ENCODE peak calls at places on chromosomes 11 and 22, in eight cellular contexts. P is fibroblast of pulmonary artery, L is lower leg skin, K is cardiac muscle cell, A is H9, N is AG04449, Q is fibroblast of mammary gland, F is heart left ventricle. C is an unnamed sample.

GRCh38 chr11:112958670-112959069 is 2.5 kb upstream of the NCAM1 start:
- DNase-seq in P (peak; percentile 52), L (no peak), K (peak; percentile 66), A (no peak), N (no peak), Q (no peak), F (no peak), C (no peak)

GRCh38 chr11:33266418-33267215 is 9.4 kb downstream of the HIPK3 start:
- DNase-seq in P (peak; percentile 93), L (no peak), K (peak; percentile 95), A (no peak), N (no peak), Q (peak; percentile 77), F (no peak), C (no peak)

GRCh38 chr22:38953577-38954413 is 3.6 kb upstream of the APOBEC3A start:
- DNase-seq in P (no peak), L (no peak), K (no peak), A (no peak), N (no peak), Q (no peak), F (no peak), C (peak; percentile 94)

GRCh38 chr22:32707971-32708370 is 93.5 kb upstream of the TIMP3 start:
- DNase-seq in P (no peak), L (no peak), K (no peak), A (no peak), N (no peak), Q (peak; percentile 34), F (no peak), C (no peak)

GRCh38 chr11:44320289-44320973 is 10.5 kb upstream of the ALX4 start:
- DNase-seq in P (no peak), L (no peak), K (no peak), A (no peak), N (no peak), Q (no peak), F (no peak), C (no peak)

GRCh38 chr22:45207981-45208664 is 32.6 kb downstream of the KIAA0930 start:
- DNase-seq in P (no peak), L (no peak), K (no peak), A (peak; percentile 25), N (peak; percentile 78), Q (peak; percentile 86), F (no peak), C (no peak)

GRCh38 chr11:30586251-30587144 is at the start of gene MPPED2:
- DNase-seq in P (no peak), L (peak; percentile 90), K (no peak), A (peak; percentile 79), N (no peak), Q (no peak), F (peak; percentile 59), C (no peak)

GRCh38 chr11:124085583-124085982 is 29.7 kb upstream of the VWA5A start:
- DNase-seq in P (no peak), L (no peak), K (no peak), A (no peak), N (no peak), Q (no peak), F (no peak), C (no peak)

GRCh38 chr11:111334495-111335123 is 36.3 kb downstream of the POU2AF3 start:
- DNase-seq in P (no peak), L (no peak), K (no peak), A (no peak), N (no peak), Q (no peak), F (no peak), C (no peak)

GRCh38 chr22:46854125-46854870 is 91.8 kb downstream of the TBC1D22A start:
- DNase-seq in P (peak; percentile 40), L (peak; percentile 87), K (peak; percentile 45), A (no peak), N (no peak), Q (no peak), F (peak; percentile 52), C (peak; percentile 91)

GRCh38 chr11:74570266-74571061 is 21.9 kb upstream of the POLD3 start:
- DNase-seq in P (peak; percentile 78), L (no peak), K (peak; percentile 73), A (peak; percentile 57), N (no peak), Q (peak; percentile 52), F (peak; percentile 13), C (no peak)

GRCh38 chr11:31687256-31687655 is 123.9 kb downstream of the PAX6 start:
- DNase-seq in P (peak; percentile 62), L (no peak), K (peak; percentile 45), A (no peak), N (no peak), Q (peak; percentile 61), F (no peak), C (no peak)

GRCh38 chr11:15737326-15737725 is 619.0 kb downstream of the SOX6 start:
- DNase-seq in P (no peak), L (no peak), K (no peak), A (no peak), N (no peak), Q (no peak), F (no peak), C (no peak)
- TF ChIP-seq CTCF in P (no peak), L (no peak), K (no peak), A (no peak), N (no peak), Q (no peak), F (no peak), C (no peak)

GRCh38 chr11:19800162-19800561 is 87.5 kb downstream of the NAV2 start:
- DNase-seq in P (no peak), L (no peak), K (peak; percentile 37), A (no peak), N (no peak), Q (no peak), F (no peak), C (no peak)
- TF ChIP-seq CTCF in P (peak; percentile 48), L (no peak), K (peak; percentile 47), A (peak; percentile 62), N (peak; percentile 34), Q (peak; percentile 34), F (no peak), C (no peak)

DNA sequence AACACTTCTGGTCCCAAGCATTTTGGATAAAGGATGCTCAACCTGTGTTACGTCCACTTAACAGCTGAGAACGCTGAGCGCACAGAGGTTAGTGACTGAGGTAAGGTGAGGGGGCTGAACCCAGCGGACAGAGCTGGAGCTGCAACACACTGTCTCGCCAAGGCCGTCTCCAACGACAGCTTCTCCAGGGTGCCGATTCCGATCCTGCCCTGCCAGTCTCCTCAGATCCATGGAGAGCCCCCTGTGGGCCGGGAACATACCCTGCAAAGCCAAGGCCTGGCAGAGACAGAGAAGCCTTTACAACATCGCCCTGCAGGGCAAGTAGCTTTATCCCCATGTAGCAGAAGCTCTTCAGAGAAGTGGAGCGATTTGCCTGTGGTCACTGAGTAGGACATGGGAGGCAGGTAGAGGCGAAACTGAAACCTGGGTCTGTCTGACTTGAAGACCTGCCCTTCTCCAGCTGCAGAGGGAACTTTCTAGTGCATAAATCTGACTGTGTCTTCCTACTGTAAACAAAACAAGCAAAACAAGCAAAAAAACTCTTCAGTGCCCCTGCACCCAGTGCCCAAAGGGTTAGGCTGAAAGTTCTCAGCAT is 72.8 kb downstream of the SCUBE1 start:
- DNase-seq in P (no peak), L (no peak), K (peak; percentile 15), A (peak; percentile 90), N (no peak), Q (no peak), F (no peak), C (no peak)
- TF ChIP-seq CTCF in P (peak; percentile 27), L (no peak), K (peak; percentile 33), A (peak; percentile 70), N (no peak), Q (no peak), F (no peak), C (no peak)

GRCh38 chr22:35335936-35336781 is 36.5 kb downstream of the TOM1 start:
- DNase-seq in P (no peak), L (no peak), K (no peak), A (no peak), N (no peak), Q (no peak), F (peak; percentile 52), C (no peak)

GRCh38 chr22:35335468-35335867 is 35.8 kb downstream of the TOM1 start:
- DNase-seq in P (no peak), L (no peak), K (no peak), A (no peak), N (no peak), Q (no peak), F (no peak), C (no peak)

GRCh38 chr22:35341090-35341874 is 39.6 kb upstream of the HMOX1 start:
- DNase-seq in P (no peak), L (no peak), K (no peak), A (no peak), N (no peak), Q (no peak), F (no peak), C (no peak)

GRCh38 chr22:35334010-35334409 is 34.3 kb downstream of the TOM1 start:
- DNase-seq in P (no peak), L (no peak), K (no peak), A (no peak), N (no peak), Q (no peak), F (no peak), C (no peak)

GRCh38 chr22:35337932-35338331 is 38.2 kb downstream of the TOM1 start:
- DNase-seq in P (no peak), L (no peak), K (no peak), A (peak; percentile 48), N (no peak), Q (no peak), F (no peak), C (no peak)
- TF ChIP-seq CTCF in P (no peak), L (no peak), K (no peak), A (peak; percentile 31), N (no peak), Q (no peak), F (no peak), C (peak; percentile 8)

GRCh38 chr11:1948389-1948788 is 1.3 kb downstream of the MRPL23 start:
- DNase-seq in P (no peak), L (no peak), K (no peak), A (no peak), N (no peak), Q (no peak), F (peak; percentile 63), C (peak; percentile 80)

GRCh38 chr11:1949302-1949701 is 2.2 kb downstream of the MRPL23 start:
- DNase-seq in P (no peak), L (peak; percentile 5), K (no peak), A (no peak), N (no peak), Q (no peak), F (no peak), C (peak; percentile 3)

GRCh38 chr11:1952806-1953482 is 5.8 kb downstream of the MRPL23 start:
- DNase-seq in P (no peak), L (peak; percentile 13), K (no peak), A (no peak), N (no peak), Q (no peak), F (peak; percentile 1), C (no peak)

GRCh38 chr11:1949922-1950321 is 2.8 kb downstream of the MRPL23 start:
- DNase-seq in P (no peak), L (no peak), K (no peak), A (no peak), N (no peak), Q (no peak), F (no peak), C (no peak)

GRCh38 chr11:1953489-1954284 is 6.6 kb downstream of the MRPL23 start:
- DNase-seq in P (no peak), L (peak; percentile 25), K (peak; percentile 18), A (no peak), N (no peak), Q (no peak), F (peak; percentile 27), C (peak; percentile 12)
- TF ChIP-seq CTCF in P (no peak), L (no peak), K (no peak), A (no peak), N (no peak), Q (peak; percentile 3), F (no peak), C (no peak)